ENCODE peak calls at places on chromosomes 16 and 17, in ten cellular contexts. K is nephron progenitor cell; D is dorsolateral prefrontal cortex; F is amniotic epithelial cell; L is caudate nucleus; W is stimulated activated naive CD4-positive, alpha-beta T cell; J is astrocyte of the spinal cord; T is left ventricle myocardium inferior; R is mucosa of descending colon; Y is tibial artery. N is an unnamed sample.

GRCh38 chr16:30996324-30996999 is 11.5 kb downstream of the HSD3B7 start:
- DNase-seq in K (no peak), D (no peak), F (no peak), L (no peak), W (no peak), J (no peak), T (no peak), R (peak), Y (no peak), N (peak)

GRCh38 chr17:63653018-63653417 is 30.8 kb downstream of the MAP3K3 start:
- DNase-seq in K (no peak), D (no peak), F (peak), L (no peak), W (no peak), J (no peak), T (no peak), R (no peak), Y (no peak), N (no peak)

GRCh38 chr16:68642436-68643064 is 2.6 kb upstream of the CDH3 start:
- DNase-seq in K (peak), D (no peak), F (peak), L (no peak), W (no peak), J (no peak), T (no peak), R (no peak), Y (no peak), N (no peak)

GRCh38 chr17:78079253-78079652 is 49.3 kb downstream of the TMC6 start:
- DNase-seq in K (no peak), D (no peak), F (no peak), L (no peak), W (no peak), J (no peak), T (no peak), R (no peak), Y (no peak), N (no peak)

GRCh38 chr17:81599719-81600486 is 37.0 kb downstream of the NPLOC4 start:
- DNase-seq in K (no peak), D (no peak), F (peak), L (no peak), W (no peak), J (peak), T (peak), R (no peak), Y (no peak), N (no peak)

GRCh38 chr17:12667299-12667958 is 1.7 kb downstream of the MYOCD start:
- DNase-seq in K (peak), D (no peak), F (peak), L (no peak), W (no peak), J (peak), T (no peak), R (no peak), Y (no peak), N (no peak)

GRCh38 chr16:55324491-55325447 is 766 bp downstream of the IRX6 start:
- DNase-seq in K (peak), D (no peak), F (no peak), L (no peak), W (no peak), J (no peak), T (no peak), R (no peak), Y (no peak), N (no peak)

GRCh38 chr16:84786605-84787302 is 33.0 kb upstream of the CRISPLD2 start:
- DNase-seq in K (no peak), D (no peak), F (no peak), L (no peak), W (no peak), J (no peak), T (no peak), R (peak), Y (no peak), N (peak)

GRCh38 chr17:82296511-82297279 is 20.7 kb downstream of the CD7 start:
- DNase-seq in K (no peak), D (no peak), F (peak), L (no peak), W (no peak), J (no peak), T (no peak), R (peak), Y (no peak), N (peak)

GRCh38 chr16:6573577-6573976 is 759.1 kb upstream of the RBFOX1 start:
- DNase-seq in K (peak), D (peak), F (no peak), L (peak), W (no peak), J (no peak), T (peak), R (peak), Y (no peak), N (peak)

GRCh38 chr16:47553853-47554564 is 92.9 kb downstream of the PHKB start:
- DNase-seq in K (no peak), D (no peak), F (no peak), L (no peak), W (no peak), J (no peak), T (no peak), R (no peak), Y (no peak), N (no peak)

GRCh38 chr16:87160218-87160617 is 157.0 kb downstream of the C16orf95 start:
- DNase-seq in K (no peak), D (no peak), F (no peak), L (no peak), W (no peak), J (no peak), T (no peak), R (no peak), Y (no peak), N (no peak)

N was measured in colonic mucosa.